ENCODE peak calls at places on chromosome 13, in four cellular contexts. K is HCT116, B is HepG2, C is K562. E is an unnamed sample. For H3K36me3, the result is how much of the 10 kb centered on the place peaks cover.

GRCh38 chr13:67574320-67575233 is 344.4 kb upstream of the PCDH9 start:
- DNase-seq in K (no peak), B (no peak), C (no peak), E (no peak)

GRCh38 chr13:93534181-93534700 is 307.6 kb downstream of the GPC6 start:
- DNase-seq in K (no peak), B (no peak), C (no peak), E (no peak)

GRCh38 chr13:42420304-42420703 is 148.4 kb downstream of the AKAP11 start:
- DNase-seq in K (no peak), B (no peak), C (no peak), E (no peak)

GRCh38 chr13:26457212-26457611 is 100.3 kb upstream of the WASF3 start:
- DNase-seq in K (no peak), B (no peak), C (no peak), E (no peak)

GRCh38 chr13:112843392-112844250 is 125.4 kb upstream of the MCF2L start:
- DNase-seq in K (no peak), B (no peak), C (no peak), E (no peak)

GRCh38 chr13:110012102-110012739 is 225.8 kb upstream of the IRS2 start:
- DNase-seq in K (peak), B (peak), C (no peak), E (no peak)

GRCh38 chr13:40271931-40272775 is 394.3 kb downstream of the FOXO1 start:
- DNase-seq in K (no peak), B (no peak), C (no peak), E (no peak)

GRCh38 chr13:111474136-111475002 is 153.9 kb downstream of the TEX29 start:
- DNase-seq in K (peak), B (peak), C (peak), E (peak)

GRCh38 chr13:23069571-23069970 is 111.2 kb upstream of the SGCG start:
- DNase-seq in K (no peak), B (no peak), C (no peak), E (no peak)

GRCh38 chr13:22926176-22927007 is 254.4 kb upstream of the SGCG start:
- DNase-seq in K (no peak), B (no peak), C (peak), E (no peak)

GRCh38 chr13:80871481-80871880 is 530.6 kb upstream of the SPRY2 start:
- DNase-seq in K (no peak), B (no peak), C (no peak), E (no peak)

DNA sequence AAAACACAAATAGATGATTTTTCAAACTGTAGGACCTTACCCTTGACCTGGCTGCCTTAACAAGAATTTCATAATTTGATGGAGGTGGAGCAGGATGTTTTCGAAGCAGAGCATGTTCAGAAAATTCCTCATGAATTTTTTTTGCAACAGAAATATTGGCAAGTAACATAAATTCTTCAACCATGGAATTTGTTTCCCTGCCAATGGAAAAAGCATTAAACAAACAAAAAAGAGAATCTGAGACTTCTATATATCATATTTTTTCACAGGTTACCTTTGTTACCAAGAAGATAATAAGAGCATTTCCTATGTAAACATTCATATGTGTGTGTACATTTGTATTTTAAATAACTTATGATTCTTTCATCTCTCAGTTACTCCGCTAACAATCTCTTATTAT is 18.3 kb downstream of the DIS3 start:
- DNase-seq in K (no peak), B (no peak), C (no peak), E (no peak)
- H3K36me3 ChIP-seq in K (half or more), B (under half), C (half or more), E (half or more)

DNA sequence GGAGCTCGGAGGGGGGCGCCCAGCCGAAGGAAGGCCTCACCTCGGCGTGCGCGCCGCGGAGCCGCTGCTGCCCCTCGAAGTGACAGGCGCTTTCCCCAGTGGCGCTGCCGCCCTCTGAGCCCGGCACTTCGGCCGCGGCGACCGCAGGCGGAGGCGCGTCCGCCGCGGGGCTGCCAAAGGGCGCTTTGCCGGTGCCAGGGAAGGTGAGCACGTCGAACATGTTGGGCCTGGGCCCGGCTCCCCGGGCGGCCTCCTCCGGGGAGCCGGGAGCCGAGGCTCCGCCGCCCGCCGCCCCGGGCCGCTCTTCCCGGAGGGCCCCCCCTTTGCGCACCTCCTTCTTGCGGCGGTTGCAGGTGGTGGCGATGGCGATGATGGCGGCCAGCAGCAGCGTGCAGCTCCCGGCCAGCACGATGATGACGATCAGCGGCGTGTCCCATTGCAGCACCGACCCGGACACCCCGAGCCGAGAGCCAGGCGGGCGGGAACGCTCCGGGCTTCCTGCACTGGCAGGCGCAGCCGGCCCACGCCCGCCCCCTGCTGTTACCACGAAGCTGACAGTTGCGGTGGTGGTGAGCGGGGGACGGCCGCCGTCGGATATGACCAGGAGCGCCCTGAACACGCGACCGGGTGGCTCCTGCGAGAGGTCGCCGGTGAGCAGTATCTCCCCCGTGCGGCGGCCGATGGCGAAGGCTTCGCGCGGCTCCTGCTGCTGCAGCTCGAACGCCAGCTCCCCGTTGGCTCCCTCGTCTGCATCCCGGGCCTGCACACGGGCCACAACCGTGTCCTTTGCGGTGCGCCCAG is 2.5 kb downstream of the PCDH8 start:
- DNase-seq in K (no peak), B (no peak), C (no peak), E (no peak)
- TF ChIP-seq TCF7L2 in K (no peak), B (no peak), C (no peak), E (no peak)

GRCh38 chr13:47696677-47697076 is 304.4 kb downstream of the SUCLA2 start:
- DNase-seq in K (no peak), B (no peak), C (peak), E (no peak)
- TF ChIP-seq POLR2AphosphoS5 in K (no peak), B (no peak), C (no peak), E (no peak)

GRCh38 chr13:48258430-48258829 is 25.4 kb downstream of the ITM2B start:
- DNase-seq in K (no peak), B (no peak), C (no peak), E (no peak)

GRCh38 chr13:48255090-48255489 is 22.1 kb downstream of the ITM2B start:
- DNase-seq in K (no peak), B (no peak), C (no peak), E (no peak)

GRCh38 chr13:48260970-48261369 is 28.0 kb downstream of the ITM2B start:
- DNase-seq in K (no peak), B (no peak), C (no peak), E (no peak)

GRCh38 chr13:48255954-48256353 is 22.9 kb downstream of the ITM2B start:
- DNase-seq in K (no peak), B (no peak), C (no peak), E (no peak)

GRCh38 chr13:48258002-48258401 is 25.0 kb downstream of the ITM2B start:
- DNase-seq in K (no peak), B (peak), C (no peak), E (no peak)
- H3K36me3 ChIP-seq in K (under half), B (under half), C (half or more), E (under half)

DNA sequence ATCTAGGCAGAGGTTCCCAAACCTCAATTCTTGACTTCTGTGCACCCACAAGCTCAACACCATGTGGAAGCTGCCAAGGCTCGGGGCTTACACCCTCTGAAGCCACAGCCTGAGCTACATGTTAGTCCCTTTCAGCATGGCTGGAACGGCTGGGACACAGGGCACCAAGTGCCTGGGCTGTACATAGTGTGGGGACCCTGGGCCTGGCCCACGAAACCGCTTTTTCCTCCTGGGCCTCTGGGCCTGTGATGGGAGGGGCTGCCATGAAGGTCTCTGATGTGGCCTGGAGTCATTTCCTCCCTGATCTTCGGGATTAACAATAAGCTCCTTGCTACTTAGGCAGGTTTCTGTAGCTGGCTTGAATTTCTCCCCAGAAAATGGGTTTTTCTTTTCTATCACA is 108.1 kb downstream of the HS6ST3 start:
- DNase-seq in K (no peak), B (no peak), C (no peak), E (no peak)
- TF ChIP-seq TCF7L2 in K (no peak), B (no peak), C (no peak), E (no peak)

DNA sequence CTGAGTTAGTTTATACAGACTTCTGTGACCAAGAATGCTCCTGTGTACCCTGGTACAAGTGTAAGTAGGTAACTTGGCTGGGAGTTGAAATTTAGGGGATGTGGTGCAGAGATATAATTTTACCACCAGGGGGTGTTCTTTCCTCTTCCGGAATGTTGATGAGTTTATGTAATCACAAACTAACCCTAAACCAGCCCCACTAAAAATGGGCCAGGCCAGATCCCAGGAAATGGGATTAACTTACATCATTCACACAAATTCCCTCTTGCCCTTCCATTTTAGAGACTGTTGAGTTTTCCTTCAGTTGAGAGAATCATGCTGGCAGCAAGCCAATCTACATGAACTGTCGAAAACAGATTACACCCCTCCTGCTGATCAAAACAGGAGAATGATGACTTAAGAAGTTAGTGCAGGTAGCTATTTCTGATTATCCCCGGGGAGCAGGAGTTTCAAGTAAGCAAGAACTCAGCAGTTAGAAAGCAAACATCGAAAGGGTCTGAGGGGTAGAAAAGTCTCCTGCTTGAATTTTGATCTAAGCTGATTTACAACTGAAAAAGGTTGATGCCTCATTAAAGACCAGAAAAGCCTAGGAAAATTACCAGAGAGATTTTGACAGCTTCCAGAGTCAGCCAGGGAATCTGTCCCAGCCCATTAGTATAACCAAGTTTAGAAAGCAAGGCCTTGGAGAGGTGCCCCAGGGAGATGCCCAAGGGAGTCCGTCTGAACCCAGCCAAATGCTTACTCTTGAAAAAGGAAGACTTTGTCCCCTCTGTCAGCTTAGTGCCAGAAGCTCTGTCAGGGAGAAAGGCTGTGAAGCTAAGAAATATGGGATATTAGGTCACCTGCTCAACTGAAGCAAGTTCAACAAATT is 32.3 kb upstream of the MED4 start:
- DNase-seq in K (peak), B (peak), C (peak), E (peak)
- TF ChIP-seq POLR2AphosphoS5 in K (no peak), B (no peak), C (no peak), E (no peak)

GRCh38 chr13:45133396-45134118 is 13.2 kb downstream of the GTF2F2 start:
- DNase-seq in K (peak), B (no peak), C (no peak), E (no peak)

GRCh38 chr13:45138282-45138681 is 18.0 kb downstream of the GTF2F2 start:
- DNase-seq in K (no peak), B (no peak), C (no peak), E (no peak)

GRCh38 chr13:45136741-45137500 is 16.6 kb downstream of the GTF2F2 start:
- DNase-seq in K (no peak), B (no peak), C (no peak), E (no peak)

GRCh38 chr13:45132384-45133064 is 12.2 kb downstream of the GTF2F2 start:
- DNase-seq in K (no peak), B (no peak), C (no peak), E (no peak)

GRCh38 chr13:45137501-45137880 is 17.2 kb downstream of the GTF2F2 start:
- DNase-seq in K (no peak), B (no peak), C (no peak), E (no peak)
- H3K36me3 ChIP-seq in K (under half), B (under half), C (under half), E (under half)

GRCh38 chr13:98358933-98359332 is 181.9 kb upstream of the RNF113B start:
- DNase-seq in K (no peak), B (no peak), C (no peak), E (no peak)
- TF ChIP-seq TCF7L2 in K (no peak), B (no peak), C (no peak), E (no peak)

GRCh38 chr13:95150555-95150954 is 150.7 kb downstream of the ABCC4 start:
- DNase-seq in K (no peak), B (peak), C (no peak), E (no peak)

GRCh38 chr13:95140502-95140901 is 160.7 kb downstream of the ABCC4 start:
- DNase-seq in K (no peak), B (no peak), C (no peak), E (no peak)

GRCh38 chr13:95145587-95145986 is 155.7 kb downstream of the ABCC4 start:
- DNase-seq in K (no peak), B (no peak), C (no peak), E (no peak)

GRCh38 chr13:95146486-95146885 is 154.8 kb downstream of the ABCC4 start:
- DNase-seq in K (no peak), B (no peak), C (no peak), E (no peak)
- TF ChIP-seq POLR2AphosphoS5 in K (no peak), B (no peak), C (no peak), E (no peak)

E was measured in Panc1.